ENCODE peak calls at places on chromosomes 7 and 10, in seven cellular contexts. F, N, E, A, D, J and Y are unnamed samples.

GRCh38 chr7:159005618-159006017 is 139.0 kb downstream of the VIPR2 start:
- DNase-seq in A (no peak), F (no peak), D (no peak), J (no peak), N (no peak), E (no peak), Y (no peak)

GRCh38 chr10:99854860-99855259 is 72.4 kb downstream of the ABCC2 start:
- DNase-seq in N (peak), J (peak), F (peak), D (no peak), E (peak), A (peak), Y (peak)

GRCh38 chr7:3272691-3273141 is 28.3 kb upstream of the SDK1 start:
- DNase-seq in N (peak), F (no peak), E (peak), J (peak), A (peak), D (no peak), Y (peak)

GRCh38 chr7:35854311-35854710 is 53.5 kb downstream of the SEPTIN7 start:
- DNase-seq in F (no peak), J (no peak), D (no peak), A (no peak), E (no peak), N (no peak), Y (no peak)

GRCh38 chr7:80480566-80480965 is 31.3 kb downstream of the GNAT3 start:
- DNase-seq in E (no peak), J (no peak), A (no peak), D (no peak), F (no peak), N (no peak), Y (peak)

GRCh38 chr10:52322941-52323340 is 8.9 kb downstream of the DKK1 start:
- DNase-seq in F (no peak), N (no peak), A (no peak), J (no peak), D (no peak), E (no peak), Y (no peak)

GRCh38 chr7:100546129-100546867 is 7.3 kb downstream of the AGFG2 start:
- DNase-seq in F (no peak), E (no peak), D (no peak), J (peak), N (no peak), A (no peak), Y (peak)

GRCh38 chr10:98149858-98150257 is 15.4 kb downstream of the R3HCC1L start:
- DNase-seq in F (no peak), J (no peak), N (no peak), D (no peak), E (no peak), A (no peak), Y (no peak)

GRCh38 chr7:3722396-3722846 is 421.4 kb downstream of the SDK1 start:
- DNase-seq in J (peak), D (no peak), N (no peak), A (peak), F (no peak), E (peak), Y (peak)

GRCh38 chr10:51972733-51973346 is 273.4 kb upstream of the CSTF2T start:
- DNase-seq in N (no peak), D (no peak), J (no peak), E (no peak), A (no peak), F (no peak), Y (no peak)

GRCh38 chr7:116393654-116394053 is 105.9 kb upstream of the CAV2 start:
- DNase-seq in E (no peak), N (no peak), J (no peak), A (peak), F (no peak), D (no peak), Y (peak)

GRCh38 chr7:150755473-150756099 is 18.4 kb downstream of the GIMAP5 start:
- DNase-seq in A (no peak), D (no peak), E (no peak), J (no peak), N (no peak), F (no peak), Y (no peak)
- H3K4me3 ChIP-seq in A (no peak), D (no peak), E (no peak), J (no peak), N (no peak), F (no peak), Y (no peak)

DNA sequence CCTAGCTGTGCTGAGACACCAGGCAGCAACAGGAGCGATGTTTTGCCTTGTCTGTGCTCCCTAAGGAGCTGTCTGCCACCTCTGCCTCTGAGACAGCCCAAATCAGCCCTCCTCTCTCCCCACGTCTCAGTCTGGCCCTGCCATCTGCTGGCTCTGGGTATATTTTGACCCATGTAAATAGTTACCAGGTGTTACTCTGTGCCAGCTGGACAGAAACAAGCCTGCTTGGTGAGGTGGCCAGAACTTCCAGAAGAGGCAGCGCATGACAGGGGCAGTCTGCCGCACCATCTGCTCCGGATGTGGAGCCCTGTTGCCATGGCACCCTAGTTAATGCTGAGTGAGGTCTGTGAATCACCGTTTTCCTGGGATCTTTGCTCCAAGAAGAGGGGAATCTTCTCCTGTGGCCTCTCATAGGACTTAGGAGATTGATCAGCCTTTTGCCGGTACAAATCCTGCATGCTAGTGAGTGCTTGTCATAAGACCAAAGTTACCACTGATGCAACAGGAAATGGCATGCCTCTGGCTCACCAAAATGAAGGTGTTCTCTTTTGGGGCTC is 31.8 kb downstream of the GSTO2 start:
- DNase-seq in D (no peak), F (peak), A (peak), N (peak), E (peak), J (peak), Y (peak)
- TF ChIP-seq CTCF in D (no peak), F (no peak), A (no peak), N (no peak), E (no peak), J (no peak), Y (no peak)

DNA sequence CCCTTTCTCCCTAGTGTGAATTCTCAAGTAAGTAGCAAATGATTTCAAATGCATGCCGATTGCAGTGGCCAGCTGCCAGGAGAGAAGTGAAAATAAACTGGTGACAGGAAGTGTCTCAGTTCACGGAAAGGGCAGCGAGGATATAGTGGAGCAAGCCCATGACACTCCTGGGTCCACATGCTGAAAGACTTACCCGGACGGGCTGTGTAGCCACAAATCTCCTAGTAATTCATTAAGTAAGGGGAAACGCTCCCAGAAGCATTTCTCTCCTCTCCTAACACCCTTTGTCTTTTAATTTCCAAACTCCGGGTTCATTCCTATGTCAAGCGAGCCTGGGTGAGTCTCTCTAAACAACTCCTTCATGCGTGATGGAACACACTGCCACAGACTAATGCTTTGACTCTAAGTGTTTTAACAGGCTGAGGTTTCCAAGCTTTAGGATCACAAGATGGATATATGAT is 125.6 kb downstream of the CYP26A1 start:
- DNase-seq in D (peak), F (peak), E (peak), J (peak), A (peak), N (no peak), Y (peak)
- H3K4me3 ChIP-seq in D (peak), F (peak), E (peak), J (peak), A (peak), N (peak), Y (peak)

GRCh38 chr7:114922151-114922651 is 307 bp downstream of the MDFIC start:
- DNase-seq in E (peak), J (peak), N (no peak), F (no peak), D (peak), A (peak), Y (peak)
- TF ChIP-seq CTCF in E (no peak), J (no peak), N (no peak), F (no peak), D (no peak), A (no peak), Y (no peak)

GRCh38 chr7:97117035-97117371 is 495 bp upstream of the SDHAF3 start:
- DNase-seq in F (no peak), N (no peak), J (no peak), E (no peak), A (no peak), D (no peak), Y (no peak)
- H3K4me3 ChIP-seq in F (peak), N (peak), J (no peak), E (peak), A (peak), D (peak), Y (peak)

GRCh38 chr10:70558871-70559810 is 43.4 kb downstream of the PRF1 start:
- DNase-seq in N (peak), A (peak), J (peak), F (no peak), D (peak), E (peak), Y (peak)
- TF ChIP-seq CTCF in N (peak), A (peak), J (peak), F (peak), D (peak), E (peak), Y (peak)

DNA sequence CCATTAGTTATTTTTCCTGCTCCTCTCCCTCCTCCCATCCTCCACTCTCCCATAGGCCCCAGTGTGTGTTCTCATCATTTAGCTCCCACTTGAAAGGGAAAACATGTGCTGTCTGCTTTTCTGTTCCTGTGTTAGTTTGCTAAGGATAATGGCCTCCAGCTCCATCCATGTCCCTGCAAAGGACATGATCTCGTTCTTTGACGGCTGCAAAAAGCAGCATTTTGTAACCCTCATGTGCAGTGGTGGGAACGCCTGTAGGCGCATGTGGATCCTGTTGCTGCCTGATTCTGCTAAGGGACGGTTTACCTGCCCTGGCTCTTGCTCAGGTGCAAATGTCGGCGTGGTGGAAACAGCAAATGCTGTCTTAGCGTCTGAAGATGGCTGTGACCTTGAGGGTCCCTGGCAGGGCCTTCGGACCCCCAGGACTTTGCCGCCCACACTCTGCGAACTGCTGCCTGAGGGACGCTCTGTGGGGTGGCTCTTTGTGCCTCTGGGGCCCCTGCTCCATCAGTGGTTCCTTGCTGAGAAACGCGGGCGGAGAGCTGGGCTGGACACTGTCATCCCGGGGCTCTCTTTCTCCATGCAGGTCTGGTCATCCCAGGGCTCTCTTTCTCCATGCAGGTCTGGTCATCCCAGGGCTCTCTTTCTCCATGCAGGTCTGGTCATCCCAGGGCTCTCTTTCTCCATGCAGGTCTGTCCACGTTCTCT is 5.5 kb upstream of the MTG1 start:
- DNase-seq in D (no peak), N (no peak), F (no peak), E (no peak), A (no peak), J (no peak), Y (no peak)
- H3K4me3 ChIP-seq in D (no peak), N (no peak), F (no peak), E (no peak), A (no peak), J (no peak), Y (no peak)

DNA sequence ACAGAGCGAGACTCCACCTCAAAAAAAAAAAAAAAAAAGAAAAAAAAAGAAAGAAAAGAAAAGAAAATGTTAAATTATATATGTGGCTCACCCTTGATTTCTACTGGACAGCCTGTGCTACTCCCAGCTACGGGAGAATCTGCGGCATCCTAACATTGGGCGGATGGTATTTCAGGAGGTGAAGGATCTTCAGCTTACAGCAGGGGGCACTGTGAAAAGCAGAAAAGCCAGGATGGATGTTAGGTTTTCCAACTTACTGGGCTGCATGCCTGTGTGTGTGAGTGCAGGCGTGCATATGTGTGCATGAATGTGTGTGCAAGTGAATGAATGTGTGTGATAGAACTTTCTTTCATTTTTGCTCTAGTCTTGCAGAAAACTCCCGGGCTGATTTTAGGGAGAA is 1066.5 kb downstream of the TYW1 start:
- DNase-seq in J (peak), A (no peak), D (no peak), F (no peak), N (no peak), E (no peak), Y (no peak)
- TF ChIP-seq CTCF in J (peak), A (peak), D (no peak), F (peak), N (no peak), E (no peak), Y (no peak)